ENCODE peak calls at places on chromosomes 7 and 10, in seven cellular contexts. U, Z, L, M, O, P and J are unnamed samples.

GRCh38 chr7:104914427-104914826 is 99.6 kb upstream of the KMT2E start:
- DNase-seq in U (no peak), Z (no peak), L (no peak), M (no peak), O (no peak), P (no peak), J (no peak)

GRCh38 chr10:31134303-31134928 is 102.8 kb upstream of the ZNF438 start:
- DNase-seq in U (peak), Z (no peak), L (no peak), M (peak), O (no peak), P (no peak), J (no peak)

GRCh38 chr10:125375210-125375609 is 214.8 kb upstream of the CTBP2 start:
- DNase-seq in U (no peak), Z (no peak), L (no peak), M (no peak), O (no peak), P (no peak), J (no peak)

GRCh38 chr7:101173752-101174244 is 6.3 kb downstream of the NAT16 start:
- DNase-seq in U (no peak), Z (no peak), L (no peak), M (no peak), O (no peak), P (no peak), J (no peak)

GRCh38 chr10:3477683-3478082 is 305.1 kb upstream of the PITRM1 start:
- DNase-seq in U (no peak), Z (no peak), L (no peak), M (no peak), O (no peak), P (no peak), J (no peak)

GRCh38 chr7:1512781-1513656 is 8.8 kb upstream of the INTS1 start:
- DNase-seq in U (no peak), Z (peak), L (no peak), M (peak), O (peak), P (no peak), J (no peak)

GRCh38 chr7:18153183-18153748 is 125.6 kb upstream of the PRPS1L1 start:
- DNase-seq in U (no peak), Z (no peak), L (no peak), M (no peak), O (no peak), P (no peak), J (no peak)

GRCh38 chr10:87656431-87657072 is 3.1 kb upstream of the PAPSS2 start:
- DNase-seq in U (no peak), Z (no peak), L (no peak), M (peak), O (no peak), P (no peak), J (no peak)

GRCh38 chr10:84123362-84123761 is 15.9 kb upstream of the GHITM start:
- DNase-seq in U (no peak), Z (no peak), L (no peak), M (no peak), O (no peak), P (no peak), J (no peak)

GRCh38 chr10:84114088-84114667 is 25.1 kb upstream of the GHITM start:
- DNase-seq in U (no peak), Z (no peak), L (no peak), M (peak), O (no peak), P (no peak), J (no peak)

GRCh38 chr10:84118395-84119006 is 20.8 kb upstream of the GHITM start:
- DNase-seq in U (no peak), Z (no peak), L (no peak), M (no peak), O (no peak), P (no peak), J (no peak)

GRCh38 chr10:84117683-84118394 is 21.5 kb upstream of the GHITM start:
- DNase-seq in U (no peak), Z (no peak), L (no peak), M (no peak), O (no peak), P (no peak), J (no peak)
- H3K27ac ChIP-seq in U (peak), Z (no peak), L (no peak), M (no peak), O (no peak), P (no peak), J (no peak)

GRCh38 chr7:15389073-15389472 is 172.7 kb downstream of the AGMO start:
- DNase-seq in U (no peak), Z (no peak), L (no peak), M (no peak), O (no peak), P (no peak), J (no peak)
- TF ChIP-seq CTCF in U (no peak), Z (no peak), L (no peak), M (no peak), O (no peak), P (no peak), J (no peak)

GRCh38 chr7:131927770-131928169 is 371.3 kb upstream of the PODXL start:
- DNase-seq in U (no peak), Z (no peak), L (no peak), M (no peak), O (no peak), P (no peak), J (no peak)
- H3K27ac ChIP-seq in U (no peak), Z (no peak), L (no peak), M (no peak), O (no peak), P (no peak), J (no peak)

DNA sequence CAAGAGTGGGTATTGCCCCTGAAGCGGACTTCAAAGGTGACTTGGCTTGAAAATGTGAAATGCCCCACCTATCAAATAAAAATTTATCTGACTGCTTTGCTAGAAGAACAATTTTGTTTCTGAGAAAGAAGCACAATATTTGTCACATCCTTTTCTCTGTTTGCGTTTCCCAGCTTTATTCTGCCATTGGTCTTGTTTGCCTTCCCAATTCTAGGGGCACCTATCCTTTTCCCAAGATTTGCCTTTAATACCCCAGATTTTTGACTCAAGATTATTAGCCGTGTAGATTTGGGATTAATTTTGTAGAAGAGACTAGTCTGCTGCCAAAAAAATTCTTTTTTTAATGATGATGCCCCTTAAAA is 110.2 kb upstream of the LRGUK start:
- DNase-seq in U (no peak), Z (no peak), L (no peak), M (no peak), O (no peak), P (no peak), J (no peak)
- TF ChIP-seq CTCF in U (no peak), Z (no peak), L (no peak), M (no peak), O (no peak), P (peak), J (peak)

GRCh38 chr7:79668292-79668691 is 214.8 kb upstream of the MAGI2 start:
- DNase-seq in U (no peak), Z (no peak), L (no peak), M (no peak), O (no peak), P (no peak), J (no peak)

GRCh38 chr7:79673969-79674368 is 220.5 kb upstream of the MAGI2 start:
- DNase-seq in U (no peak), Z (no peak), L (no peak), M (no peak), O (no peak), P (no peak), J (no peak)

DNA sequence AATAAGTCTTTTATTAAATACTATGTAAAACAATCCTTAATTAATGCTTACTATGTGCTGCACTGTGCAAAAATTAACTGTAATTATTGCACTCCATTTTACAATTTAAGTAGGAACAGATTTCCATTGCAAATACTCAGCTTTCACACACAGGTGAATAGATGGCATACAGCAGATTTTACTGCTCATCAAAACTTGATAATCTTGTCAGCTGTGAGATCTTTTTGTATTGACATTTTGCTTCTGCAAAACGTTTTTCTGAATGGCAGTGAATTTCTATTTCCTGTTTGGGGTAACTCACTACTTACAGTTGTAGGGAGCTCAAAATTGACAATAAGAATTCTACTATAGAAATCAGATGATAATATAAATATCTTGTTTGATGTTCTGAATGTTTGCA is 220.0 kb upstream of the MAGI2 start:
- DNase-seq in U (no peak), Z (no peak), L (no peak), M (no peak), O (no peak), P (no peak), J (no peak)
- H3K27ac ChIP-seq in U (no peak), Z (no peak), L (no peak), M (no peak), O (no peak), P (no peak), J (no peak)

DNA sequence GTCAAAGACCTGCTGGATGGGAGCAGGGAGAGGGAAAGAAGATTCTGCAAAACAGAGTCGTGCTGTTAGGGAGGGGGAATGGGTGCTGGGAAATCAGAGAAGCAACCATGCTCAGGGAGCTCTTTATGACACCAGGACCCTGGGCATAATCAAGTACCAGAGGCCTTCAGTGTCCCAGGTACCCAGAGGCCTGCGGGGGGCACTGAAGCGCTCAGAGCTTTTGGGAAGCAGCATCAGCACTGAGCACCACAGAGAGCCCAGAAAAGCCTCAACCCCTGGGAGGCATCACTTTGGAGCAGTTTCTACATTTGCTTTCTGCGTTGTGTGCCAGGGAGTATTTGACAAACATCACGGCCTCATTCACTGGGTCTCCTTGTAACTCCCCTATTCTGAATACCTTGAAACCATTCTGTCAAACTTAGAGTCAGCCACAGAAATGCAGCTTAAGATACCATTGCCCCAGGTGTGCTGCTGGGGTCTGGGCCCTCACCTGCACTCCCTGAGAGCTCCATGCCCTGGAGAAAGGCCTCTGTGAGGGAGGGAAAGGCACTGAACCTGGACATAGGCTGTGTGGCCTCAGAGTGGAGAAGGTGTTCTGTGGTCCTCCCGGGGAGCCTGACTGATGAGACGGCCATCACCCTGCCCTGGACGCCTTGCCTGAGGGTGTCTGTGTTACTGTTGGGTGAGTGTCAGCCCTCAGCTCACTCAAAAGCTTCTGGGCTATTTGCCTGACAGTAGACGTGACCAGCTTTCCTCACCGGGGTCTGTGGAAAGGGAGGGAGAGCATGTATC is 37.1 kb downstream of the CXCL12 start:
- DNase-seq in U (no peak), Z (no peak), L (no peak), M (no peak), O (no peak), P (no peak), J (no peak)
- TF ChIP-seq CTCF in U (no peak), Z (no peak), L (no peak), M (no peak), O (no peak), P (no peak), J (no peak)

DNA sequence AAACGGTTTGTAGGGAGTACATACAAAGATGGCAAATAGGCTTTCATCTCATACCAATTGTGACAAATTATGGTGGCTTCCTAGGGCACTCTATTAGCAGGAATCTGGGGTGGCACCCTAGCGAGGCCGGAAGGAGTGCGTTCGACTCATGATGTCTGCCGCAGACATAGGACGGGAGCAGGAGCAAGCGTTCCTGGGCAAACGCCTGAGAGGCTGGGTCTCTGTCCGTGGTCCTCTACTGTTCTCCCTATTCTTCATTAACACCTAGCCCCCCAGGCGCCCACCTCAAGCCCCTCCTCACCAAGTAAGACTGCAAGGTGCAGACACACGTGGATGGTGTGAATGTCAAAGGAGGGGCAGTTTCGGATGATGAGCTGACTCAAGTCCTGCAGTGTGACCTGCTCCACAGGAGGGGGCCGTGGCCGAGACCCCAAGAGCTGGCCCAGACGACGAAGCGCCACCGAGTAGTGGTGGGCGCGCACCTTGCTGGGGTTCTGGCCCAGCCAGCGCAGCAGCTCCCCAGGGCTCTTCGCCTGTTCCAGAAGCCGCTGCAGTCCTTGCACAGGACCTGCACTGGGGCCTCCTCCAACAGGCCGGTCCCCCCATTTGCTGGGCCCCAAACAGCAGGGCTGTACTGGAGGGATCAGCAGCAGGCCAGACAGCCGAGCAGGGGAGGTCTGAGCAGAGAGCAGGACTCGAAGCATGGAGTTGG is 1.3 kb downstream of the FASTK start:
- DNase-seq in U (no peak), Z (no peak), L (peak), M (no peak), O (no peak), P (peak), J (no peak)
- H3K27ac ChIP-seq in U (peak), Z (no peak), L (no peak), M (peak), O (peak), P (no peak), J (peak)

DNA sequence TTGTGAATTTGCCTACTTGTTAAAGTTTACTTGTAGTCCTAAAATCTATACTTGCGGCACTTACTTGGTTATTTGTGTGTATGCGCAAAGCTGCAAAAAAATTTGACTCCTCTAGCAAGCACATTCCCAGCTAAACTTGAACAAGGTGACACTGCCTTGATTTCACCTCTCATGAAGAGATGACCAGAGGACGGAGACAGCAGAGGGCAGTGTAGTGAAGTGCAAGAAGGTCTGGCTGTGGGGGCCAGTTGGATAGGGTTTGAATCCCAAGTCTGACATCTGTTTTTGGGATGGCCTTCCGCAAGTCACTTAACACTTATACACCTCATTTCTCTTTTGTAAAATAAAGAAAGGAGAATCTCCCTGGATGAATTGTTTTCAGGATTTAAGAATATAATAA is 15.7 kb downstream of the SLK start:
- DNase-seq in U (peak), Z (no peak), L (no peak), M (peak), O (no peak), P (no peak), J (no peak)
- TF ChIP-seq CTCF in U (peak), Z (peak), L (no peak), M (peak), O (no peak), P (no peak), J (peak)

GRCh38 chr10:110642980-110643655 is 1.0 kb upstream of the RBM20 start:
- DNase-seq in U (no peak), Z (no peak), L (no peak), M (peak), O (no peak), P (no peak), J (no peak)
- H3K27ac ChIP-seq in U (no peak), Z (no peak), L (no peak), M (peak), O (no peak), P (no peak), J (no peak)

DNA sequence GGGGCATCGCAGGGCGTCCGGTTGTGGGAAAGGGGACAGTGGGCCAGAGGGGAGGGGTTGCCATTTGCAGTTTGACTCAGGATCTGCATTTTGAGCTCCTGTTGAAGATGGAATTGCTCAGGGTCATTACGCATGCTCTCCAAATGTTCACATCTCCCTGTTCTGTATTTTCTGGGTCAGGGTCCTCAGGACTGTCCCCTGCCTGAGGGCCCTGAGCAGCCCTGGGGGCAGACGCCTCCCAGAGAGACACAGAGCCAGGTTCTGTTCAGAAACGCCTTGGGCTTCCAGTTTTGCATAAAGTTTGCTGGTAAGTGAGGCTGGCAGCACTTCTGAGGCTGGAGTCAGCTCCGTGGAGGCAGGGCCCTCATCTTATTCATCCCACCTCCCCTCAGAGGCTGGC is 34.1 kb upstream of the NUB1 start:
- DNase-seq in U (no peak), Z (no peak), L (no peak), M (no peak), O (no peak), P (no peak), J (no peak)
- TF ChIP-seq CTCF in U (no peak), Z (no peak), L (no peak), M (no peak), O (no peak), P (no peak), J (no peak)